ENCODE peak calls at places on chromosome 2, in six cellular contexts. One of them, this sample, is unnamed.

GRCh38 chr2:178237488-178238143 is 43.3 kb downstream of the OSBPL6 start:
- DNase-seq in OCI-LY7: no peak
- DNase-seq in K562: no peak
- DNase-seq in tibial nerve: no peak
- DNase-seq in fibroblast of the aortic adventitia: no peak
- DNase-seq in prostate gland: no peak
- DNase-seq in this sample: no peak

GRCh38 chr2:144426981-144427479 is 92.9 kb downstream of the ZEB2 start:
- DNase-seq in K562: no peak
- DNase-seq in prostate gland: no peak
- DNase-seq in tibial nerve: no peak
- DNase-seq in fibroblast of the aortic adventitia: peak
- DNase-seq in OCI-LY7: no peak
- DNase-seq in this sample: no peak

GRCh38 chr2:28904295-28904694 is 9.8 kb downstream of the WDR43 start:
- DNase-seq in K562: no peak
- DNase-seq in tibial nerve: no peak
- DNase-seq in prostate gland: no peak
- DNase-seq in fibroblast of the aortic adventitia: peak
- DNase-seq in OCI-LY7: no peak
- DNase-seq in this sample: no peak

GRCh38 chr2:42754021-42754775 is 9.7 kb downstream of the OXER1 start:
- DNase-seq in tibial nerve: no peak
- DNase-seq in OCI-LY7: no peak
- DNase-seq in K562: peak
- DNase-seq in prostate gland: no peak
- DNase-seq in fibroblast of the aortic adventitia: peak
- DNase-seq in this sample: no peak

GRCh38 chr2:62787381-62787780 is 81.9 kb downstream of the EHBP1 start:
- DNase-seq in OCI-LY7: peak
- DNase-seq in fibroblast of the aortic adventitia: peak
- DNase-seq in tibial nerve: no peak
- DNase-seq in prostate gland: no peak
- DNase-seq in K562: no peak
- DNase-seq in this sample: peak

GRCh38 chr2:10733980-10734379 is 12.6 kb downstream of the ATP6V1C2 start:
- DNase-seq in OCI-LY7: no peak
- DNase-seq in K562: peak
- DNase-seq in fibroblast of the aortic adventitia: no peak
- DNase-seq in tibial nerve: no peak
- DNase-seq in prostate gland: no peak
- DNase-seq in this sample: no peak

GRCh38 chr2:156673981-156674380 is 237.8 kb downstream of the GPD2 start:
- DNase-seq in prostate gland: no peak
- DNase-seq in K562: no peak
- DNase-seq in OCI-LY7: no peak
- DNase-seq in fibroblast of the aortic adventitia: no peak
- DNase-seq in tibial nerve: no peak
- DNase-seq in this sample: no peak

GRCh38 chr2:23669413-23670244 is 257.3 kb downstream of the ATAD2B start:
- DNase-seq in fibroblast of the aortic adventitia: peak
- DNase-seq in prostate gland: peak
- DNase-seq in tibial nerve: peak
- DNase-seq in K562: no peak
- DNase-seq in OCI-LY7: no peak
- DNase-seq in this sample: no peak

GRCh38 chr2:117856415-117857210 is 42.1 kb downstream of the DDX18 start:
- DNase-seq in K562: no peak
- DNase-seq in prostate gland: no peak
- DNase-seq in OCI-LY7: no peak
- DNase-seq in tibial nerve: no peak
- DNase-seq in fibroblast of the aortic adventitia: peak
- DNase-seq in this sample: no peak

GRCh38 chr2:181126311-181126710 is 145.9 kb downstream of the UBE2E3 start:
- DNase-seq in fibroblast of the aortic adventitia: no peak
- DNase-seq in K562: no peak
- DNase-seq in OCI-LY7: no peak
- DNase-seq in tibial nerve: no peak
- DNase-seq in prostate gland: no peak
- DNase-seq in this sample: no peak

GRCh38 chr2:12649602-12650400 is 66.9 kb upstream of the TRIB2 start:
- DNase-seq in K562: no peak
- DNase-seq in prostate gland: no peak
- DNase-seq in fibroblast of the aortic adventitia: no peak
- DNase-seq in tibial nerve: no peak
- DNase-seq in OCI-LY7: no peak
- DNase-seq in this sample: no peak

GRCh38 chr2:152071077-152071476 is 27.8 kb downstream of the CACNB4 start:
- DNase-seq in fibroblast of the aortic adventitia: no peak
- DNase-seq in tibial nerve: no peak
- DNase-seq in prostate gland: no peak
- DNase-seq in OCI-LY7: no peak
- DNase-seq in K562: no peak
- DNase-seq in this sample: peak

GRCh38 chr2:10868465-10869314 is 43.0 kb upstream of the KCNF1 start:
- DNase-seq in OCI-LY7: no peak
- DNase-seq in K562: no peak
- DNase-seq in tibial nerve: no peak
- DNase-seq in fibroblast of the aortic adventitia: peak
- DNase-seq in prostate gland: no peak
- DNase-seq in this sample: no peak

GRCh38 chr2:84022810-84023431 is 436.2 kb downstream of the SUCLG1 start:
- DNase-seq in tibial nerve: no peak
- DNase-seq in fibroblast of the aortic adventitia: peak
- DNase-seq in OCI-LY7: peak
- DNase-seq in K562: peak
- DNase-seq in prostate gland: peak
- DNase-seq in this sample: peak

GRCh38 chr2:138122891-138123290 is 158.6 kb downstream of the HNMT start:
- DNase-seq in OCI-LY7: no peak
- DNase-seq in tibial nerve: no peak
- DNase-seq in K562: no peak
- DNase-seq in fibroblast of the aortic adventitia: no peak
- DNase-seq in prostate gland: no peak
- DNase-seq in this sample: no peak

GRCh38 chr2:62195421-62196277 is at the start of gene B3GNT2:
- DNase-seq in fibroblast of the aortic adventitia: peak
- DNase-seq in K562: peak
- DNase-seq in tibial nerve: peak
- DNase-seq in OCI-LY7: peak
- DNase-seq in prostate gland: peak
- DNase-seq in this sample: peak

GRCh38 chr2:132538331-132538855 is 121.8 kb downstream of the GPR39 start:
- DNase-seq in tibial nerve: no peak
- DNase-seq in OCI-LY7: no peak
- DNase-seq in K562: no peak
- DNase-seq in prostate gland: no peak
- DNase-seq in fibroblast of the aortic adventitia: no peak
- DNase-seq in this sample: no peak

GRCh38 chr2:10331033-10331701 is 28.5 kb downstream of the HPCAL1 start:
- DNase-seq in K562: peak
- DNase-seq in OCI-LY7: peak
- DNase-seq in tibial nerve: peak
- DNase-seq in fibroblast of the aortic adventitia: peak
- DNase-seq in prostate gland: no peak
- DNase-seq in this sample: no peak

GRCh38 chr2:8551622-8552074 is 130.2 kb upstream of the ID2 start:
- DNase-seq in fibroblast of the aortic adventitia: no peak
- DNase-seq in tibial nerve: no peak
- DNase-seq in K562: no peak
- DNase-seq in prostate gland: no peak
- DNase-seq in OCI-LY7: peak
- DNase-seq in this sample: no peak

GRCh38 chr2:176088048-176088936 is 4.2 kb upstream of the HOXD13 start:
- DNase-seq in OCI-LY7: no peak
- DNase-seq in fibroblast of the aortic adventitia: peak
- DNase-seq in K562: peak
- DNase-seq in prostate gland: no peak
- DNase-seq in tibial nerve: no peak
- DNase-seq in this sample: peak

GRCh38 chr2:8479298-8479697 is 202.6 kb upstream of the ID2 start:
- DNase-seq in prostate gland: no peak
- DNase-seq in tibial nerve: no peak
- DNase-seq in fibroblast of the aortic adventitia: no peak
- DNase-seq in OCI-LY7: no peak
- DNase-seq in K562: no peak
- DNase-seq in this sample: no peak

DNA sequence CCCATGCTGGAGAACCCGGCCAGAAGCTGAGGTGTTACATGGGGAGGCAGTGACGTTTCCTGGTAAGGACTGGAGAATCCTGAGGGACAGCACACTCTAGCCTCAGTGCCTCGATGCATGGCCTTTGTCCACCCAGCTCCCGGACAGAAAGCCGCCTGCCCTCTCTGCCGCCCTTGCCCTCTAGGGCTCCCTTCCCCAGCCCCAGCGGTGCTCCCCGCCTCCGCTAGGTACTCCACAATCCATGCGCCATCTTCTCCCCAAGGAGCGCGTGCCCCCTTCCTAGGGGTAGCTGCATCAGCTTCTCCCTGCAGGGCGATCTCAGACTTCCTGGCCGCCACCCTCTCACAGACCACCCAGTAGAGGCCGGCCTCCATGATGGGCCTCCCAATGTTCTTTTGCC is 251.6 kb downstream of the TWIST2 start:
- DNase-seq in fibroblast of the aortic adventitia: no peak
- DNase-seq in prostate gland: no peak
- DNase-seq in OCI-LY7: no peak
- DNase-seq in tibial nerve: no peak
- DNase-seq in K562: no peak
- DNase-seq in this sample: no peak
- H3K4me3 ChIP-seq in fibroblast of the aortic adventitia: no peak
- H3K4me3 ChIP-seq in prostate gland: no peak
- H3K4me3 ChIP-seq in OCI-LY7: no peak
- H3K4me3 ChIP-seq in tibial nerve: no peak
- H3K4me3 ChIP-seq in K562: no peak
- H3K4me3 ChIP-seq in this sample: no peak

GRCh38 chr2:43777306-43777926 is 3.6 kb downstream of the DYNC2LI1 start:
- DNase-seq in fibroblast of the aortic adventitia: no peak
- DNase-seq in prostate gland: no peak
- DNase-seq in K562: no peak
- DNase-seq in tibial nerve: no peak
- DNase-seq in OCI-LY7: no peak
- DNase-seq in this sample: no peak

GRCh38 chr2:43776317-43776716 is 2.5 kb downstream of the DYNC2LI1 start:
- DNase-seq in tibial nerve: no peak
- DNase-seq in fibroblast of the aortic adventitia: no peak
- DNase-seq in K562: no peak
- DNase-seq in prostate gland: no peak
- DNase-seq in OCI-LY7: no peak
- DNase-seq in this sample: no peak

GRCh38 chr2:43778233-43778632 is 4.4 kb downstream of the DYNC2LI1 start:
- DNase-seq in fibroblast of the aortic adventitia: no peak
- DNase-seq in K562: no peak
- DNase-seq in tibial nerve: no peak
- DNase-seq in prostate gland: no peak
- DNase-seq in OCI-LY7: no peak
- DNase-seq in this sample: no peak

GRCh38 chr2:43774617-43775016 is 778 bp downstream of the DYNC2LI1 start:
- DNase-seq in prostate gland: no peak
- DNase-seq in K562: no peak
- DNase-seq in fibroblast of the aortic adventitia: no peak
- DNase-seq in OCI-LY7: no peak
- DNase-seq in tibial nerve: no peak
- DNase-seq in this sample: no peak

GRCh38 chr2:43773876-43774613 is at the start of gene DYNC2LI1:
- DNase-seq in tibial nerve: peak
- DNase-seq in OCI-LY7: peak
- DNase-seq in K562: peak
- DNase-seq in prostate gland: peak
- DNase-seq in fibroblast of the aortic adventitia: peak
- DNase-seq in this sample: peak
- H3K4me3 ChIP-seq in tibial nerve: peak
- H3K4me3 ChIP-seq in OCI-LY7: peak
- H3K4me3 ChIP-seq in K562: peak
- H3K4me3 ChIP-seq in prostate gland: peak
- H3K4me3 ChIP-seq in fibroblast of the aortic adventitia: peak
- H3K4me3 ChIP-seq in this sample: peak

GRCh38 chr2:86825728-86826386 is 35.1 kb upstream of the CD8A start:
- DNase-seq in tibial nerve: no peak
- DNase-seq in prostate gland: no peak
- DNase-seq in OCI-LY7: no peak
- DNase-seq in K562: no peak
- DNase-seq in fibroblast of the aortic adventitia: no peak
- DNase-seq in this sample: peak

GRCh38 chr2:86821306-86821705 is 30.6 kb upstream of the CD8A start:
- DNase-seq in tibial nerve: no peak
- DNase-seq in prostate gland: no peak
- DNase-seq in fibroblast of the aortic adventitia: no peak
- DNase-seq in K562: no peak
- DNase-seq in OCI-LY7: no peak
- DNase-seq in this sample: no peak

GRCh38 chr2:86821842-86822241 is 31.1 kb upstream of the CD8A start:
- DNase-seq in OCI-LY7: no peak
- DNase-seq in tibial nerve: no peak
- DNase-seq in prostate gland: no peak
- DNase-seq in fibroblast of the aortic adventitia: no peak
- DNase-seq in K562: no peak
- DNase-seq in this sample: no peak

GRCh38 chr2:86822668-86823067 is 32.0 kb upstream of the CD8A start:
- DNase-seq in fibroblast of the aortic adventitia: no peak
- DNase-seq in K562: no peak
- DNase-seq in prostate gland: no peak
- DNase-seq in tibial nerve: no peak
- DNase-seq in OCI-LY7: no peak
- DNase-seq in this sample: no peak

DNA sequence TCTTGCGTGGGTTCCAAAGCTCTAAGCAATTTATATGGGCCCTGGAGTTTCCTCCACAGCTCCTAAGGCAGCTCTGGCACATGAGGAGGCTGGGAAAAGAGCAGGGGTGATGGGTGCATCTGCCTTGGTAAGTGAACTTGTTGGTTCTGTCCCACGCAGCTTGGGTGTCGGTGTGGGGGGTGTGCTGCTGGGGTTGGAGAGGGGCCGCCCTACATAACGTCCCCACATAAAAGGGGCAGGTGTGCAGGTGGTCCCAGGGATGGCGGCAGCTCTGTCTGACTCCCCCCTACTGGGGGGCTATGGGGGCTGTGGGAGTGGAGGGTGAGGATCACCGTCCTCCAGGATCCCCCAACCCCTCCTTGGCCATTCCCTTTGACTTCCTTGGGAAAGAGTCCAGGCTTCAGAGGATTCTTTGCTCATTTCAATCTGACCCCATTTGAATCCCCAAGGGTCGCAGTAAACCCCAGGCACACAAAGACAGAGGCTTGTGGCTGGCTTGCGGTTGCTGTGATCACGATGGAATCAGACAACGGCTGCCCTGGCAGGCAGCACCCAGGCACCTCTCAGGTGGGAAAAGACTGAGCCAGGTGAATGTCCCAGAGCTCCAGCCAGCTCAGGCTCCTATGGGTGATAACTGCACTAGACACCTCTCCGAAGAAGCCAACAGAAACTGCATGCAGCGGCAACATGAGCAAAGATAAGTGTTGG is 34.5 kb upstream of the CD8A start:
- DNase-seq in K562: no peak
- DNase-seq in fibroblast of the aortic adventitia: no peak
- DNase-seq in OCI-LY7: no peak
- DNase-seq in tibial nerve: no peak
- DNase-seq in prostate gland: no peak
- DNase-seq in this sample: peak
- H3K4me3 ChIP-seq in K562: no peak
- H3K4me3 ChIP-seq in fibroblast of the aortic adventitia: no peak
- H3K4me3 ChIP-seq in OCI-LY7: no peak
- H3K4me3 ChIP-seq in tibial nerve: no peak
- H3K4me3 ChIP-seq in prostate gland: no peak
- H3K4me3 ChIP-seq in this sample: no peak

GRCh38 chr2:236236559-236237450 is 27.4 kb downstream of the ASB18 start:
- DNase-seq in prostate gland: no peak
- DNase-seq in K562: no peak
- DNase-seq in OCI-LY7: no peak
- DNase-seq in fibroblast of the aortic adventitia: no peak
- DNase-seq in tibial nerve: no peak
- DNase-seq in this sample: no peak
- H3K4me3 ChIP-seq in prostate gland: no peak
- H3K4me3 ChIP-seq in K562: no peak
- H3K4me3 ChIP-seq in OCI-LY7: no peak
- H3K4me3 ChIP-seq in fibroblast of the aortic adventitia: no peak
- H3K4me3 ChIP-seq in tibial nerve: peak
- H3K4me3 ChIP-seq in this sample: no peak

This sample was measured in Karpas-422.